ENCODE peak calls at places on chromosomes 3 and 15, in six cellular contexts. One of them, this sample, is unnamed. For H3K36me3, the result is how much of the 10 kb centered on the place peaks cover.

GRCh38 chr3:6799264-6799915 is 61.5 kb upstream of the GRM7 start:
- DNase-seq in SK-N-SH: peak
- DNase-seq in IMR-90: no peak
- DNase-seq in HepG2: peak
- DNase-seq in K562: peak
- DNase-seq in H1: peak
- DNase-seq in this sample: no peak

GRCh38 chr3:140343211-140343610 is 334.7 kb upstream of the TRIM42 start:
- DNase-seq in SK-N-SH: no peak
- DNase-seq in IMR-90: no peak
- DNase-seq in HepG2: no peak
- DNase-seq in K562: no peak
- DNase-seq in H1: no peak
- DNase-seq in this sample: no peak

GRCh38 chr3:14531856-14532395 is 8.2 kb downstream of the GRIP2 start:
- DNase-seq in SK-N-SH: no peak
- DNase-seq in IMR-90: no peak
- DNase-seq in HepG2: no peak
- DNase-seq in K562: no peak
- DNase-seq in H1: no peak
- DNase-seq in this sample: no peak

GRCh38 chr3:46898321-46899150 is 21.0 kb downstream of the PTH1R start:
- DNase-seq in SK-N-SH: no peak
- DNase-seq in IMR-90: no peak
- DNase-seq in HepG2: no peak
- DNase-seq in K562: no peak
- DNase-seq in H1: peak
- DNase-seq in this sample: no peak

GRCh38 chr3:52234516-52235447 is 4.2 kb downstream of the TWF2 start:
- DNase-seq in SK-N-SH: no peak
- DNase-seq in IMR-90: no peak
- DNase-seq in HepG2: no peak
- DNase-seq in K562: no peak
- DNase-seq in H1: no peak
- DNase-seq in this sample: no peak

GRCh38 chr3:195221015-195221853 is 49.7 kb downstream of the XXYLT1 start:
- DNase-seq in SK-N-SH: peak
- DNase-seq in IMR-90: peak
- DNase-seq in HepG2: no peak
- DNase-seq in K562: no peak
- DNase-seq in H1: peak
- DNase-seq in this sample: no peak

GRCh38 chr15:44199393-44199792 is 4.3 kb upstream of the FRMD5 start:
- DNase-seq in SK-N-SH: no peak
- DNase-seq in IMR-90: no peak
- DNase-seq in HepG2: peak
- DNase-seq in K562: no peak
- DNase-seq in H1: no peak
- DNase-seq in this sample: no peak

GRCh38 chr3:151795276-151795675 is 18.6 kb upstream of the AADAC start:
- DNase-seq in SK-N-SH: no peak
- DNase-seq in IMR-90: peak
- DNase-seq in HepG2: no peak
- DNase-seq in K562: no peak
- DNase-seq in H1: no peak
- DNase-seq in this sample: no peak

GRCh38 chr3:159667261-159667660 is 321.4 kb upstream of the IL12A start:
- DNase-seq in SK-N-SH: no peak
- DNase-seq in IMR-90: peak
- DNase-seq in HepG2: no peak
- DNase-seq in K562: no peak
- DNase-seq in H1: no peak
- DNase-seq in this sample: no peak

GRCh38 chr3:149808209-149808829 is 4.7 kb upstream of the RNF13 start:
- DNase-seq in SK-N-SH: peak
- DNase-seq in IMR-90: peak
- DNase-seq in HepG2: peak
- DNase-seq in K562: peak
- DNase-seq in H1: peak
- DNase-seq in this sample: no peak

GRCh38 chr15:72196409-72197044 is 1.1 kb downstream of the GRAMD2A start:
- DNase-seq in SK-N-SH: no peak
- DNase-seq in IMR-90: no peak
- DNase-seq in HepG2: no peak
- DNase-seq in K562: no peak
- DNase-seq in H1: no peak
- DNase-seq in this sample: no peak

GRCh38 chr3:48466386-48467109 is 20.0 kb downstream of the ATRIP start:
- DNase-seq in SK-N-SH: peak
- DNase-seq in IMR-90: no peak
- DNase-seq in HepG2: no peak
- DNase-seq in K562: no peak
- DNase-seq in H1: no peak
- DNase-seq in this sample: no peak

GRCh38 chr3:194296448-194296831 is 54.7 kb downstream of the CPN2 start:
- DNase-seq in SK-N-SH: no peak
- DNase-seq in IMR-90: peak
- DNase-seq in HepG2: peak
- DNase-seq in K562: no peak
- DNase-seq in H1: no peak
- DNase-seq in this sample: no peak

GRCh38 chr3:179670311-179670710 is 17.5 kb downstream of the USP13 start:
- DNase-seq in SK-N-SH: no peak
- DNase-seq in IMR-90: no peak
- DNase-seq in HepG2: no peak
- DNase-seq in K562: no peak
- DNase-seq in H1: peak
- DNase-seq in this sample: no peak

GRCh38 chr15:92158426-92158825 is 235.3 kb upstream of the ST8SIA2 start:
- DNase-seq in SK-N-SH: no peak
- DNase-seq in IMR-90: peak
- DNase-seq in HepG2: no peak
- DNase-seq in K562: no peak
- DNase-seq in H1: peak
- DNase-seq in this sample: peak

GRCh38 chr15:74618841-74619596 is 3.4 kb downstream of the CLK3 start:
- DNase-seq in SK-N-SH: no peak
- DNase-seq in IMR-90: no peak
- DNase-seq in HepG2: peak
- DNase-seq in K562: no peak
- DNase-seq in H1: no peak
- DNase-seq in this sample: no peak

GRCh38 chr3:36729204-36730056 is 34.9 kb downstream of the DCLK3 start:
- DNase-seq in SK-N-SH: peak
- DNase-seq in IMR-90: peak
- DNase-seq in HepG2: peak
- DNase-seq in K562: peak
- DNase-seq in H1: no peak
- DNase-seq in this sample: no peak

GRCh38 chr15:87877114-87877810 is 379.3 kb downstream of the NTRK3 start:
- DNase-seq in SK-N-SH: peak
- DNase-seq in IMR-90: peak
- DNase-seq in HepG2: no peak
- DNase-seq in K562: peak
- DNase-seq in H1: no peak
- DNase-seq in this sample: no peak

GRCh38 chr15:68313501-68314390 is 36.2 kb downstream of the FEM1B start:
- DNase-seq in SK-N-SH: peak
- DNase-seq in IMR-90: no peak
- DNase-seq in HepG2: no peak
- DNase-seq in K562: no peak
- DNase-seq in H1: peak
- DNase-seq in this sample: no peak

GRCh38 chr3:194869482-194870169 is 183.9 kb downstream of the FAM43A start:
- DNase-seq in SK-N-SH: no peak
- DNase-seq in IMR-90: peak
- DNase-seq in HepG2: no peak
- DNase-seq in K562: no peak
- DNase-seq in H1: no peak
- DNase-seq in this sample: no peak

GRCh38 chr3:31567036-31567435 is 34.3 kb downstream of the STT3B start:
- DNase-seq in SK-N-SH: peak
- DNase-seq in IMR-90: no peak
- DNase-seq in HepG2: peak
- DNase-seq in K562: peak
- DNase-seq in H1: no peak
- DNase-seq in this sample: no peak

GRCh38 chr3:11322931-11323330 is 50.7 kb downstream of the ATG7 start:
- DNase-seq in SK-N-SH: no peak
- DNase-seq in IMR-90: no peak
- DNase-seq in HepG2: no peak
- DNase-seq in K562: no peak
- DNase-seq in H1: no peak
- DNase-seq in this sample: no peak
- H3K36me3 ChIP-seq in SK-N-SH: under half
- H3K36me3 ChIP-seq in IMR-90: under half
- H3K36me3 ChIP-seq in HepG2: under half
- H3K36me3 ChIP-seq in K562: half or more
- H3K36me3 ChIP-seq in H1: under half
- H3K36me3 ChIP-seq in this sample: under half

DNA sequence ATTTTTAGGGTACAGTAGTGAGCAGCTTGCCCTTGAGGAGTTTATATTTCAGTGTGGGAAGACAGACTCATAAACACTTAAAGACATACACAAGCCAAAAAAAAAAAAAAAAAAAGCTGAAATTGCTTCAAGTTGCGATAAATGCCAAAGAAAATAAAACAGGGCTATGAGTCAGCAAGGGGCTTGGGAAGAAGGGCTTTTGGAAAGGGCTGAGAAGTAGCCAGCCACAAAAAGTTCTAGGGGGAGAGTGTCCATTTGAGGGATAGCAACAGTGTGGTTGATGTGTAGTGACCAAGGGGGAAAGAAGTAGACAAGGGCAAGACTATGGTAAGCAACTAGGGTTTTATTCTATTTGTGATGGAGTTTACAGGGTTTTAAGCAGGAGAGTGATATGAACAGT is 185.5 kb downstream of the ADAMTS9 start:
- DNase-seq in SK-N-SH: no peak
- DNase-seq in IMR-90: peak
- DNase-seq in HepG2: no peak
- DNase-seq in K562: no peak
- DNase-seq in H1: no peak
- DNase-seq in this sample: no peak
- TF ChIP-seq RFX5 in SK-N-SH: no peak
- TF ChIP-seq RFX5 in IMR-90: no peak
- TF ChIP-seq RFX5 in HepG2: no peak
- TF ChIP-seq RFX5 in K562: no peak
- TF ChIP-seq RFX5 in H1: no peak
- TF ChIP-seq RFX5 in this sample: no peak

GRCh38 chr3:196932600-196932999 is 9.7 kb downstream of the NCBP2 start:
- DNase-seq in SK-N-SH: no peak
- DNase-seq in IMR-90: no peak
- DNase-seq in HepG2: no peak
- DNase-seq in K562: no peak
- DNase-seq in H1: no peak
- DNase-seq in this sample: no peak
- H3K36me3 ChIP-seq in SK-N-SH: half or more
- H3K36me3 ChIP-seq in IMR-90: under half
- H3K36me3 ChIP-seq in HepG2: half or more
- H3K36me3 ChIP-seq in K562: half or more
- H3K36me3 ChIP-seq in H1: half or more
- H3K36me3 ChIP-seq in this sample: under half

DNA sequence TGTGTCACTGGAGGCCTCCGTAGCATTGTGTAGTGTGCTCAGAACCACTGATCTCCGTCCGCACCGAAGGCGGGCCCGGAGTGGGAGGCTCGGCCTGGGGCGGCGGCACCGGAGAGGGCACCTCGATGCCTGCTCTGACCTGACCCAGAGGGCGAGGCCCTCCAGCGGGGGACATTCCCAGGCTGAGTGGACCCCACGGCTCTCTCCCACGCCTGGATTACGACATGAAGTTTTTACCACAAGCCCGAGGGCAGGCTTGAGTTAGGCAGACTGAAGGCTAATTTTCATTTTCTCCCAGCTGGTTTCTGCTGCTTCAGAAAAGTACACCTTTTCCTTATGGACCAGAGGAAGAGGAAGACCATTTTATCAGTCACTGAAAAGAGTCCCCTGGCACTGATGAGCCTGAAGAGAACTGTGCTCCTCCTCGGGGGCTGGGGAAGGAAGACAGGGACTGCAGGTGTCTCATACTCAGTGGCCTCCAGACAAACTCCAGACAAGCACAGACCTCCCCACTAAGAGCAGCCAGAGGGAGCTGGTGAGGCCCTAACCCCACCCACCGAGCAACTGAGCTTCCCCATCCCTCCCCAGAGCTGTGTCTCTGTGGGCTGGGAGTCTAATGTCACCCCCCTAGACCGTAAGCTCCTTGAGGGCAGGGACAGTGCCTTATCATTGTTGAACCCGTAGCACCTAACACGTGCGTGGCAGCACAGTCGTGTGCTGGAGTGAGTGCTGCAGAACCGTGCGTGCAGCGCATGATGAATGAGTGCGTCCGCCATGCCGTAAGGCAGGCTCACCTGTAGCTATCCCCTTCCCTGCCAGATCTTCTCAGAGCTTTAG is 74.5 kb upstream of the BLM start:
- DNase-seq in SK-N-SH: no peak
- DNase-seq in IMR-90: no peak
- DNase-seq in HepG2: no peak
- DNase-seq in K562: no peak
- DNase-seq in H1: no peak
- DNase-seq in this sample: no peak
- TF ChIP-seq RFX5 in SK-N-SH: no peak
- TF ChIP-seq RFX5 in IMR-90: no peak
- TF ChIP-seq RFX5 in HepG2: no peak
- TF ChIP-seq RFX5 in K562: no peak
- TF ChIP-seq RFX5 in H1: no peak
- TF ChIP-seq RFX5 in this sample: no peak

DNA sequence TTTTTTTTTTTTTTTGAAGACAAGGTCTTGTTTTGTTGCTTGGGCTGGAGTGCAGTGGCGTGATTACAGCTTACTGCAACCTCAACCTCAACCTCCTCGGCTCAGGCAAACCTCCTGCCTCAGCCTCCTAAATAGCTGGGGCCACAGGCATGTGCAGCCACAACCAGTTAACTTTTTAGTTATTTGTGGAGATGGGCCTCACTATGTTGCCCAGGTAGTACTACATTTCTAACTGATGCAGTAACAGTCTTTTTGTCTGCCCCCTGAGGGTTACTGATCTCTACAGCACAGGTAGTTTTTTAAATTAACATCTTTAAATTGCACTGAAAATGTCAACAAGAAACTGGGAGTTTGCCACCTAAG is 3.4 kb upstream of the LMLN start:
- DNase-seq in SK-N-SH: no peak
- DNase-seq in IMR-90: no peak
- DNase-seq in HepG2: no peak
- DNase-seq in K562: no peak
- DNase-seq in H1: no peak
- DNase-seq in this sample: no peak
- H3K36me3 ChIP-seq in SK-N-SH: half or more
- H3K36me3 ChIP-seq in IMR-90: under half
- H3K36me3 ChIP-seq in HepG2: under half
- H3K36me3 ChIP-seq in K562: half or more
- H3K36me3 ChIP-seq in H1: under half
- H3K36me3 ChIP-seq in this sample: under half